ENCODE peak calls at places on chromosomes 1 and 21, in eight cellular contexts. K is tibial nerve; X is GM23248; Z is transverse colon; D is skeletal muscle cell; B is CD8-positive, alpha-beta T cell; G is effector memory CD4-positive, alpha-beta T cell; Y is GM19239. P is an unnamed sample.

GRCh38 chr1:27656157-27656893 is 15.7 kb downstream of the IFI6 start:
- DNase-seq in D (no peak), Z (peak), Y (no peak), G (no peak), B (no peak), K (no peak), X (peak), P (no peak)

GRCh38 chr1:235015291-235015990 is 113.2 kb downstream of the TOMM20 start:
- DNase-seq in D (no peak), B (no peak), X (no peak), Z (no peak), Y (no peak), K (no peak), G (no peak), P (no peak)

GRCh38 chr1:10186453-10187319 is 23.7 kb upstream of the KIF1B start:
- DNase-seq in Z (no peak), G (no peak), B (no peak), Y (no peak), K (no peak), D (no peak), X (peak), P (no peak)

GRCh38 chr1:232510367-232511110 is 119.4 kb downstream of the SIPA1L2 start:
- DNase-seq in K (no peak), Y (no peak), D (no peak), G (no peak), Z (no peak), X (peak), B (no peak), P (no peak)

GRCh38 chr1:110673197-110673701 is 1.5 kb downstream of the KCNA3 start:
- DNase-seq in K (no peak), B (peak), Y (no peak), D (no peak), G (no peak), X (no peak), Z (no peak), P (no peak)

GRCh38 chr1:14590781-14591180 is 7.7 kb upstream of the KAZN start:
- DNase-seq in G (no peak), Y (no peak), K (no peak), D (no peak), X (peak), B (no peak), Z (no peak), P (no peak)

GRCh38 chr1:164561461-164561860 is 2.5 kb downstream of the PBX1 start:
- DNase-seq in Z (no peak), K (no peak), G (no peak), B (no peak), X (peak), D (no peak), Y (no peak), P (no peak)

GRCh38 chr1:94463056-94463764 is 45.0 kb downstream of the ABCD3 start:
- DNase-seq in G (no peak), X (no peak), B (no peak), Y (no peak), Z (no peak), D (no peak), K (no peak), P (no peak)

GRCh38 chr1:74195339-74195738 is 2.6 kb downstream of the LRRIQ3 start:
- DNase-seq in X (no peak), K (no peak), B (no peak), G (no peak), Y (no peak), D (no peak), Z (no peak), P (no peak)

GRCh38 chr1:223033658-223034057 is 109.4 kb downstream of the TLR5 start:
- DNase-seq in G (no peak), Y (no peak), B (no peak), X (no peak), K (no peak), Z (no peak), D (no peak), P (no peak)

GRCh38 chr1:51708911-51709760 is 92.2 kb downstream of the OSBPL9 start:
- DNase-seq in X (no peak), Z (no peak), K (no peak), B (no peak), D (no peak), G (no peak), Y (no peak), P (no peak)

GRCh38 chr1:196380311-196380710 is 227.9 kb downstream of the KCNT2 start:
- DNase-seq in K (no peak), Y (no peak), D (no peak), X (peak), Z (no peak), B (no peak), G (no peak), P (no peak)

GRCh38 chr1:35544976-35545375 is 12.2 kb downstream of the KIAA0319L start:
- DNase-seq in X (peak), D (no peak), K (no peak), Z (peak), Y (no peak), G (peak), B (peak), P (peak)

GRCh38 chr1:32337855-32338636 is 2.0 kb upstream of the MARCKSL1 start:
- DNase-seq in D (no peak), K (peak), X (no peak), G (no peak), Y (no peak), Z (peak), B (no peak), P (no peak)

GRCh38 chr1:6041432-6042062 is 4.1 kb upstream of the KCNAB2 start:
- DNase-seq in X (peak), K (no peak), Z (peak), B (no peak), G (no peak), D (no peak), Y (no peak), P (no peak)

GRCh38 chr1:76390451-76390850 is 315.9 kb downstream of the ST6GALNAC3 start:
- DNase-seq in Z (no peak), X (no peak), D (no peak), Y (no peak), B (no peak), K (no peak), G (no peak), P (no peak)

GRCh38 chr1:226660410-226661182 is 78.5 kb downstream of the ITPKB start:
- DNase-seq in Z (no peak), Y (no peak), B (no peak), K (no peak), G (no peak), X (no peak), D (no peak), P (no peak)

GRCh38 chr21:29473808-29474207 is 175.1 kb downstream of the BACH1 start:
- DNase-seq in B (no peak), X (no peak), G (no peak), Z (no peak), K (no peak), D (no peak), Y (no peak), P (no peak)

GRCh38 chr1:86018311-86018923 is 138.2 kb downstream of the COL24A1 start:
- DNase-seq in G (no peak), Z (no peak), B (no peak), Y (no peak), D (no peak), X (peak), K (no peak), P (no peak)

GRCh38 chr21:38774152-38774551 is 31.6 kb upstream of the ETS2 start:
- DNase-seq in Y (no peak), K (no peak), D (no peak), X (no peak), G (no peak), Z (no peak), B (no peak), P (no peak)

GRCh38 chr1:11797525-11798216 is 8.1 kb downstream of the MTHFR start:
- DNase-seq in B (no peak), Z (no peak), Y (no peak), X (no peak), D (no peak), K (no peak), G (no peak), P (no peak)

GRCh38 chr1:87989346-87989745 is 660.7 kb downstream of the LMO4 start:
- DNase-seq in X (no peak), Z (no peak), D (no peak), G (no peak), K (no peak), B (no peak), Y (no peak), P (no peak)

GRCh38 chr21:20882462-20883415 is 115.5 kb upstream of the NCAM2 start:
- DNase-seq in X (peak), B (no peak), G (no peak), Z (peak), K (no peak), Y (no peak), D (peak), P (peak)

GRCh38 chr1:104706631-104707147 is 957.0 kb downstream of the AMY1C start:
- DNase-seq in G (no peak), Z (no peak), K (no peak), Y (no peak), D (no peak), X (peak), B (no peak), P (peak)

GRCh38 chr1:125085720-125086591 is 3901.2 kb downstream of the SRGAP2C start:
- DNase-seq in Z (no peak), G (no peak), Y (no peak), X (no peak), D (no peak), B (no peak), K (no peak), P (no peak)

GRCh38 chr21:38311765-38312164 is 55.0 kb downstream of the KCNJ15 start:
- DNase-seq in D (no peak), Z (no peak), Y (no peak), B (no peak), G (no peak), K (no peak), X (peak), P (no peak)

GRCh38 chr1:181493145-181493544 is 9.8 kb downstream of the CACNA1E start:
- DNase-seq in B (no peak), X (no peak), K (no peak), Y (no peak), Z (no peak), D (no peak), G (no peak), P (no peak)

GRCh38 chr1:67685558-67686271 is 714 bp downstream of the GADD45A start:
- DNase-seq in G (peak), K (peak), Y (peak), B (peak), D (no peak), X (peak), Z (peak), P (peak)

GRCh38 chr1:25999419-25999818 is 1.6 kb upstream of the PAFAH2 start:
- DNase-seq in K (no peak), Y (no peak), Z (no peak), G (no peak), B (no peak), X (no peak), D (no peak), P (no peak)

GRCh38 chr21:21345872-21346271 is 347.7 kb downstream of the NCAM2 start:
- DNase-seq in Z (no peak), X (no peak), K (no peak), Y (no peak), B (no peak), D (no peak), G (no peak), P (no peak)

GRCh38 chr21:46009951-46010655 is 28.5 kb downstream of the COL6A1 start:
- DNase-seq in K (no peak), Z (no peak), Y (no peak), G (no peak), X (no peak), B (no peak), D (no peak), P (no peak)

GRCh38 chr1:172727956-172728603 is 69.2 kb downstream of the FASLG start:
- DNase-seq in D (no peak), K (no peak), B (no peak), Z (no peak), G (no peak), Y (no peak), X (peak), P (peak)

GRCh38 chr21:17576080-17576835 is 36.4 kb downstream of the BTG3 start:
- DNase-seq in D (no peak), Y (no peak), G (no peak), X (no peak), B (no peak), Z (no peak), K (no peak), P (no peak)

GRCh38 chr1:204443871-204444581 is 32.4 kb upstream of the PPP1R15B start:
- DNase-seq in D (no peak), Y (no peak), X (no peak), Z (no peak), G (no peak), K (no peak), B (no peak), P (no peak)